ENCODE peak calls at places on chromosomes 7 and 10, in five cellular contexts. W is CD4-positive, alpha-beta T cell; C is brain microvascular endothelial cell; Z is GM12878; S is BJ. E is an unnamed sample. For H3K27me3, the result is how much of the 10 kb centered on the place peaks cover.

GRCh38 chr10:59222788-59223187 is 46.3 kb downstream of the PHYHIPL start:
- DNase-seq in Z (no peak), W (no peak), S (no peak), C (no peak), E (no peak)

GRCh38 chr10:34584164-34584563 is 230.9 kb downstream of the PARD3 start:
- DNase-seq in S (peak), Z (no peak), C (peak), W (no peak), E (no peak)

GRCh38 chr10:3126741-3127342 is 45.7 kb downstream of the PITRM1 start:
- DNase-seq in C (no peak), S (no peak), W (no peak), Z (no peak), E (no peak)

GRCh38 chr10:19966751-19967150 is 150.5 kb downstream of the PLXDC2 start:
- DNase-seq in C (no peak), W (no peak), Z (no peak), S (no peak), E (no peak)

GRCh38 chr7:152330827-152331226 is 105.0 kb downstream of the KMT2C start:
- DNase-seq in Z (no peak), C (no peak), S (no peak), W (no peak), E (no peak)

GRCh38 chr7:5557920-5558401 is 134.3 kb upstream of the TNRC18 start:
- DNase-seq in Z (peak), C (no peak), W (no peak), S (no peak), E (peak)

GRCh38 chr10:116109481-116109880 is 163.5 kb downstream of the GFRA1 start:
- DNase-seq in Z (no peak), S (no peak), C (no peak), W (no peak), E (no peak)

GRCh38 chr10:13462551-13462950 is 66.3 kb downstream of the BEND7 start:
- DNase-seq in S (no peak), C (no peak), Z (no peak), W (no peak), E (no peak)

GRCh38 chr10:94571528-94571927 is 25.9 kb downstream of the HELLS start:
- DNase-seq in S (no peak), Z (no peak), C (peak), W (no peak), E (no peak)

GRCh38 chr7:8434290-8435002 is 1.0 kb downstream of the NXPH1 start:
- DNase-seq in S (no peak), C (no peak), Z (no peak), W (no peak), E (no peak)

GRCh38 chr10:112361951-112362770 is 11.8 kb upstream of the ACSL5 start:
- DNase-seq in S (no peak), Z (no peak), W (no peak), C (no peak), E (no peak)

GRCh38 chr10:81116201-81116600 is 578.5 kb downstream of the SH2D4B start:
- DNase-seq in Z (no peak), W (no peak), S (no peak), C (no peak), E (no peak)

GRCh38 chr10:74207681-74208080 is 56.7 kb downstream of the ADK start:
- DNase-seq in Z (no peak), W (no peak), S (no peak), C (no peak), E (no peak)

GRCh38 chr7:43572516-43573049 is 10.3 kb upstream of the STK17A start:
- DNase-seq in Z (no peak), S (peak), C (peak), W (no peak), E (no peak)

GRCh38 chr7:151013728-151014497 is 10.4 kb downstream of the ATG9B start:
- DNase-seq in W (peak), C (peak), S (peak), Z (peak), E (peak)

GRCh38 chr10:73906524-73907447 is 4.1 kb upstream of the PLAU start:
- DNase-seq in C (peak), S (peak), Z (no peak), W (no peak), E (no peak)

GRCh38 chr7:37920619-37921339 is at the start of gene EPDR1:
- DNase-seq in Z (no peak), W (no peak), S (no peak), C (peak), E (peak)

GRCh38 chr10:130834170-130834569 is 477.4 kb downstream of the TCERG1L start:
- DNase-seq in Z (no peak), C (no peak), W (no peak), S (no peak), E (no peak)

GRCh38 chr7:48048113-48048512 is 12.8 kb downstream of the C7orf57 start:
- DNase-seq in W (no peak), S (no peak), Z (no peak), C (no peak), E (no peak)

GRCh38 chr7:72345208-72345727 is 66.9 kb downstream of the CALN1 start:
- DNase-seq in C (no peak), W (no peak), S (no peak), Z (no peak), E (no peak)

GRCh38 chr7:15503603-15504280 is 58.1 kb downstream of the AGMO start:
- DNase-seq in W (no peak), Z (no peak), C (no peak), S (no peak), E (no peak)
- H3K27me3 ChIP-seq in W (under half), Z (under half), C (under half), S (under half), E (under half)

DNA sequence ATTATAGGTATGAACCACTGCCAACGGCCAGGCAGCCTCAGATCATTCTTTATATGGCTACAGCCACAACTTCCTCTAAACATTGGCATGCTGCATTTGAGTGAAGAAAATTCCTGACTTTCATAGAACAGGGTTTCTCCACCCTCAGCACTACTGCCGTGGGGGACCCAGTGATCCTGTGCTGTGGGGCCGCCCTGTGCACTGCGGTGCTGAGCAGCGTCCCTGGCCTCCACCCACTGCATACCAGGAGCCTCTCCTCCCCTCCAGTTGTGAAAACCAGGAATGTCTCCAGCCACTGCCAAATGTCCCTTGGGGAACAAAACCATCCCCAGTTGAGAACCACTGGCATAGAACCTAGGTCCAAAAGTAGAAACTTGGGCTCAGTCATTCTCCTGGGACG is 15.8 kb downstream of the CNPY1 start:
- DNase-seq in Z (no peak), W (no peak), S (no peak), C (no peak), E (no peak)
- H3K27me3 ChIP-seq in Z (under half), W (half or more), S (under half), C (under half), E (under half)

GRCh38 chr10:132858121-132859081 is 72.5 kb upstream of the NKX6-2 start:
- DNase-seq in Z (no peak), W (no peak), S (no peak), C (no peak), E (no peak)

GRCh38 chr10:132861884-132862461 is 76.0 kb upstream of the NKX6-2 start:
- DNase-seq in S (no peak), W (no peak), C (no peak), Z (no peak), E (no peak)

GRCh38 chr10:132861116-132861691 is 75.3 kb upstream of the NKX6-2 start:
- DNase-seq in C (no peak), Z (no peak), S (no peak), W (no peak), E (no peak)

GRCh38 chr10:132859084-132859855 is 73.3 kb upstream of the NKX6-2 start:
- DNase-seq in C (no peak), Z (no peak), W (no peak), S (no peak), E (no peak)

DNA sequence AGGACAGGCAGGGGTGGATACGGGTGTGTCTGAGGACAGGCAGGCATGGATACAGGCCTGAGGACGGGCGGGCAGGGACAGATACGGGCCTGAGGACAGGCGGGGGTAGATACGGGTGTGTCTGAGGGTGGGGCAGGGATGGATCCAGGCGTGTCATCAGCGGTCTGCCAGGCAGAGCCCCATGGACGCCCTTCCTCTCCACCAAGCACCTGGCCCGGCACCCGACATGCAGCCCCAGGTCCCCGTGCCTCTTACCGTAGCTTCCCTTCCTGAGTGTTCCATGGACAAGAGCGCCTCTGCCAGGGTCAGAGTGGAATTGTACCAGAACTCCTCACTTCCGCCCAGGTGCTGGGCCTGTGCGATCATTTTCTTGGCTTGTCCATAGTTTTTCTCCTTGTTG is 74.6 kb upstream of the NKX6-2 start:
- DNase-seq in Z (no peak), W (no peak), C (no peak), S (no peak), E (no peak)
- H3K27me3 ChIP-seq in Z (under half), W (under half), C (under half), S (under half), E (under half)

DNA sequence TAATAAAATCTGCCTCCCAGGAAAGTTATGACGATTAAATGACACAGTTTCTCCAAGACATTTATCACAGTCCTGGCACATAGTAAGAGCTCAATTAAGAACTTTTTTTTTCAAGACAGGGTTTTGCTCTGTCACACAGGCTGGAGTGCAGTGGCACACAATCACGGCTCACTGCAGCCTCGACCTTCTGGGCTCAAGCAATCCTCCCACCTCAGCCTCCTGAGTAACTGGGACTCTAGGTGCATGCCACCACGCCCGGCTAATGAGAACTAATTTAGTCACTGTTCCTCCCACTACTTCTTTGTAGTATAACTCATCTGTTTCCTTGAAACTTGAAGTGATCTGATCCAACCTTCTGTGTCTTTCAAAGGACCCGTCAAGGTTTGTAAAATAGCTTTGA is 42.2 kb upstream of the MXI1 start:
- DNase-seq in Z (no peak), C (no peak), W (no peak), S (no peak), E (no peak)
- H3K27me3 ChIP-seq in Z (under half), C (under half), W (half or more), S (under half), E (under half)

DNA sequence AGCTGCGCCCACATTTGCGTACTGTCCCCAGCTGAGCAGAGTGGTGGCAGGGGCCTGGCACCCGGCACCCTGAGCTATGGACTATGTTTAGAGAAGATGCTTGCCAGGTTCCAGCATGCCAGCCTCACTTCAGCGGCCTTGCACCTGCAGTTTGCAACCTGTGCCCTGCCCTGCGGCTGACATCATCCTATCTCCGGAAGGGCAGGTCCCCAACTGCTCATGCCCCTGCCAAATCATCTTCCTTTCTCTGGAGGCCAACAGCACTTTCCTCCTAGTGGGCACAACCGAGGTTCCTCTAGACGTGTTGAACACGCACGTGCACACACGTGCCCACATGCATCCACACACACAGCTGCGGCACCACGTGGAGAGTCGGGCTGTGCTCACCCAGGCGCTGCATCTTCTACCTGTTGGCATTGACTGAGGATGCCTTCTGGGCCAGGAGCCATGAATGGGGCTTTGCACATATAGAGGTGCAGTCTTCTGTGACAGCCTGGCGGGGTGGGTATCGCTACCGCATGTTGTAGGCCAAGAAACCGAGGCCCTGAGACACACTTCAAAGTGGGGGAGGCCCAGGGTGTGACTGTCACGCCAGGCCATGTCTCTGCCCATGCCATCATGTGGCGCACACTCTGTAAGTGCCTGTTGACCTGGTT is 24.5 kb downstream of the CNPY1 start:
- DNase-seq in S (no peak), C (no peak), W (no peak), Z (no peak), E (no peak)
- H3K27me3 ChIP-seq in S (under half), C (under half), W (under half), Z (under half), E (under half)

DNA sequence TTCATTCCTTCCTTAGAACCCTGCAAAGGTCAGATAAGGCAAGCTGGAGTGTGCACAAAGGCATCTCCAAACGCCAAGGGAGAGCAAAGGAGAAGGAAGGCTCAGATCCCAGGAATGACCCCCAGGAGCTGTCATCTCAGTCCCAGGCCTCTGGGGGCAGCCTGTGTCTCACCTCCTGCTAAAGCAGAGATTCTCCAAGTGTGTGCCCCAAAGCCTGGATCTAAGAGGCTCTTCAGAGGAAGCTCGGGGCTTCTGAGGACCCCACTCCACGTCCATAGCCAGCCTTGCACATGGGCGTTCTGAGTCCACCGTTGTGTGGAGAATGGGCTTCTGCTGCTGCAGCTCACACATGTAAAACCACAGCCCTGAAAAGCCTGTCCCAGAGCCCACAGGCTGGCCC is 5.1 kb upstream of the GRID1 start:
- DNase-seq in Z (no peak), S (no peak), C (no peak), W (no peak), E (no peak)
- H3K27me3 ChIP-seq in Z (under half), S (under half), C (under half), W (half or more), E (under half)

GRCh38 chr7:149768931-149769330 is 4.5 kb downstream of the ZNF467 start:
- DNase-seq in S (no peak), Z (no peak), W (no peak), C (no peak), E (no peak)

GRCh38 chr7:149764481-149765398 is 8.6 kb downstream of the ZNF467 start:
- DNase-seq in C (no peak), Z (no peak), S (no peak), W (no peak), E (no peak)

GRCh38 chr7:149765399-149766121 is 7.8 kb downstream of the ZNF467 start:
- DNase-seq in Z (no peak), S (no peak), W (no peak), C (no peak), E (no peak)

GRCh38 chr7:149766215-149766614 is 7.2 kb downstream of the ZNF467 start:
- DNase-seq in S (no peak), W (no peak), Z (no peak), C (no peak), E (no peak)

DNA sequence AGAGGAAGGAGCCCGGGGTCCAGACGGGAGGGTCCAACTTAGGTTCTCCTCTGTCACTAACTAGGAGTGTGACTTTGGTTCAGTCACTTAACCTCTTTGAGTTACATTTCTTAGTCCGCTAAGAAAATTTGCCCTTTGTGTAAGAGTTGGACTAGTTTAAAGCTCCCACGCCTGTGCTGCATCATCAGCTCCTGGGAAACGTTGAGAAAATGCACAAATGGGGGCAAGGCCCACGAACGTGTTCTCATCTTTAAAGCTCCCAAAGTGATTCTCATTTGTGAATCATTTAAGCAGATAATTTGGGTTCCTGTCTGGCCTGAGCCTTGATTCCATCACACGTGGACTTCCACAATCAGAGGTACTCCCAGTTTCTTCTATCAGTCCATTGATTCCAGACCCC is 6.3 kb downstream of the ZNF467 start:
- DNase-seq in C (no peak), W (no peak), Z (no peak), S (no peak), E (no peak)
- H3K27me3 ChIP-seq in C (half or more), W (under half), Z (under half), S (under half), E (under half)

GRCh38 chr7:27148031-27148775 is 629 bp upstream of the HOXA6 start:
- DNase-seq in C (no peak), W (no peak), S (no peak), Z (no peak), E (no peak)

GRCh38 chr7:27145884-27146401 is 1.6 kb downstream of the HOXA6 start:
- DNase-seq in W (no peak), C (no peak), S (no peak), Z (no peak), E (no peak)

GRCh38 chr7:27147211-27148030 is at the start of gene HOXA6:
- DNase-seq in W (no peak), S (no peak), Z (no peak), C (no peak), E (no peak)

GRCh38 chr7:27145167-27145883 is 1.8 kb upstream of the HOXA5 start:
- DNase-seq in C (no peak), S (no peak), Z (no peak), W (no peak), E (no peak)

DNA sequence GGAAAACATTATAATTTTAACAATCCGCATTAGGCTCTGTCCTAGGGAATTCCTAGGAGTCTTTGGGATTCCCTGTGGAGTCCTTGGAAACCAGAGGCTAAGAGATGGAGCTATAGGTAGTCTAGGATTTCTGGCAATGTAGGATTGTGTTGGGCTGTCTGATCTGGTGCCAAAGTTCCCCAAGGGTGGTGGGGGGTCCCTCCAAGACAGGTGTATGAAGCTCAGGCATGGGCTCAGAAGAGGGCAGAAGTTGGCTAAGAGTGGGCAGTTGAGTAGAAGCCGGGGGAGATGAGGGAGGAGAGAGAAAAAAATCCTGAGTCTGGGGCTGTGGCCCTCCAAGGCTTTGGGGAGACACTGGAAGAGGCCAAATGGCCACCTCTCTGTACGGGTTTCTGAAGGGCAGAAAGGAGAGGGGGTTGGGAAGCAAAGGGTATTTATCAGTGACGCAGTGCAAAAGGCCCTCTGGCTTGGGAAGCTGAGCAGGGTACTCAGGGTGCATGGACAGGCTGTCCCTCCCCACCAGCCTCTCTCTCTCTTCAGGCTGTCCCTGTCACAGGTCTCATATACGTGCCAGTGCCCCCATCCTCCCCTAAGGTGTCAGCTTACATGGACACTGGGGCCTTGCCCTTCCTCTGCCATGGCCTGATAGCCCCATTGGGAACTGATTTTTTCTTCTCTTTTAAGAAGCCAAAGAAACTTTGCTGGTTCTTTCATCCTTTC is 923 bp downstream of the HOXA6 start:
- DNase-seq in Z (no peak), W (no peak), C (no peak), S (no peak), E (no peak)
- H3K27me3 ChIP-seq in Z (under half), W (half or more), C (half or more), S (under half), E (under half)

GRCh38 chr10:62005281-62005680 is 103.8 kb downstream of the ARID5B start:
- DNase-seq in Z (no peak), C (no peak), S (no peak), W (no peak), E (no peak)
- H3K27me3 ChIP-seq in Z (under half), C (under half), S (under half), W (under half), E (under half)

GRCh38 chr7:75630549-75630948 is 108.2 kb downstream of the HIP1 start:
- DNase-seq in W (no peak), Z (no peak), C (no peak), S (no peak), E (no peak)
- H3K27me3 ChIP-seq in W (under half), Z (under half), C (under half), S (under half), E (under half)

E was measured in GM06990.